ENCODE peak calls at places on chromosomes 12 and 14, in five cellular contexts. K is WTC11, Z is bronchial epithelial cell, S is NCI-H748 treated with DMSO at 0.1 percent for 48 hours, Q is EL. N is an unnamed sample.
A peak's percentile ranks its signal among the peaks of the same experiment; 100 is the strongest.

GRCh38 chr14:64786296-64787149 is 82.3 kb downstream of the PLEKHG3 start:
- DNase-seq in S (no peak), Z (no peak), Q (peak; percentile 27), K (no peak), N (no peak)

GRCh38 chr14:69852897-69853296 is 26.3 kb upstream of the SMOC1 start:
- DNase-seq in Z (no peak), Q (no peak), K (no peak), S (no peak), N (no peak)

GRCh38 chr14:69288001-69288771 is 28.2 kb downstream of the GALNT16 start:
- DNase-seq in Q (peak; percentile 45), K (no peak), S (no peak), Z (no peak), N (peak; percentile 47)

GRCh38 chr14:60197629-60198318 is 32.6 kb upstream of the DHRS7 start:
- DNase-seq in Z (peak; percentile 49), S (no peak), Q (peak; percentile 50), K (no peak), N (peak; percentile 96)

GRCh38 chr14:32703246-32703645 is 235.4 kb upstream of the NPAS3 start:
- DNase-seq in S (no peak), K (no peak), Z (no peak), Q (no peak), N (no peak)

GRCh38 chr12:120262852-120263724 is 2.4 kb downstream of the PXN start:
- DNase-seq in Z (no peak), K (no peak), S (no peak), Q (peak; percentile 70), N (peak; percentile 31)

GRCh38 chr12:49930515-49931288 is 19.8 kb upstream of the AQP2 start:
- DNase-seq in Z (peak; percentile 89), S (no peak), Q (peak; percentile 68), K (no peak), N (peak; percentile 59)

GRCh38 chr12:56998981-56999380 is 7.4 kb downstream of the ZBTB39 start:
- DNase-seq in Q (no peak), Z (no peak), S (no peak), K (no peak), N (no peak)

N was measured in PC-3.